ENCODE peak calls at places on chromosomes 7 and 10, in seven cellular contexts. K is A549; T is neuronal stem cell; C is GM23248; F is OCI-LY7; A is CD4-positive, alpha-beta memory T cell; X is H9. H is an unnamed sample.

GRCh38 chr10:132604686-132605085 is 67.1 kb downstream of the INPP5A start:
- DNase-seq in A (no peak), K (no peak), C (no peak), T (no peak), X (no peak), F (no peak), H (no peak)

GRCh38 chr7:42083284-42083683 is 153.7 kb downstream of the GLI3 start:
- DNase-seq in K (no peak), F (no peak), X (no peak), A (no peak), T (no peak), C (no peak), H (no peak)

GRCh38 chr7:66901941-66902843 is 18.8 kb upstream of the TMEM248 start:
- DNase-seq in A (no peak), K (no peak), C (no peak), T (no peak), F (no peak), X (peak; percentile 33), H (no peak)

GRCh38 chr10:128161031-128161430 is 34.8 kb upstream of the MKI67 start:
- DNase-seq in C (no peak), X (no peak), F (no peak), K (no peak), A (no peak), T (no peak), H (no peak)

GRCh38 chr7:44222074-44222473 is 21.3 kb downstream of the YKT6 start:
- DNase-seq in T (no peak), A (no peak), F (no peak), K (no peak), C (no peak), X (no peak), H (no peak)

GRCh38 chr10:124532106-124532641 is 70.6 kb downstream of the LHPP start:
- DNase-seq in X (peak; percentile 90), T (no peak), K (peak; percentile 56), F (peak; percentile 77), C (peak; percentile 28), A (no peak), H (peak; percentile 40)

GRCh38 chr10:47330366-47330765 is 8.1 kb downstream of the GDF2 start:
- DNase-seq in A (no peak), X (no peak), C (no peak), F (no peak), T (no peak), K (no peak), H (no peak)

GRCh38 chr7:157399086-157399687 is 62.4 kb downstream of the DNAJB6 start:
- DNase-seq in C (peak; percentile 17), T (no peak), K (no peak), F (no peak), X (no peak), A (no peak), H (no peak)

GRCh38 chr10:78199759-78200158 is 166.1 kb downstream of the RPS24 start:
- DNase-seq in F (no peak), X (no peak), A (no peak), T (no peak), K (no peak), C (no peak), H (peak; percentile 29)

GRCh38 chr10:6669269-6669859 is 89.3 kb upstream of the PRKCQ start:
- DNase-seq in K (peak; percentile 38), C (peak; percentile 68), X (no peak), T (peak; percentile 17), F (peak; percentile 60), A (peak; percentile 37), H (peak; percentile 10)

GRCh38 chr10:12241810-12242529 is 46.0 kb downstream of the CDC123 start:
- DNase-seq in C (no peak), X (no peak), F (no peak), K (no peak), A (no peak), T (no peak), H (no peak)

GRCh38 chr10:16586358-16587138 is 64.9 kb upstream of the C1QL3 start:
- DNase-seq in T (no peak), K (no peak), C (no peak), A (no peak), X (no peak), F (no peak), H (no peak)

GRCh38 chr7:17147409-17147808 is 151.0 kb upstream of the AHR start:
- DNase-seq in A (no peak), F (no peak), K (no peak), C (peak; percentile 72), T (no peak), X (no peak), H (no peak)

GRCh38 chr10:84537447-84537931 is 209.1 kb downstream of the CCSER2 start:
- DNase-seq in A (peak; percentile 44), T (peak; percentile 63), X (no peak), C (peak; percentile 83), F (peak; percentile 70), K (peak; percentile 67), H (no peak)

GRCh38 chr10:76647276-76647675 is 990.3 kb downstream of the KCNMA1 start:
- DNase-seq in T (no peak), F (no peak), C (peak; percentile 18), X (no peak), K (no peak), A (no peak), H (no peak)

GRCh38 chr7:104653870-104654401 is 325.5 kb downstream of the LHFPL3 start:
- DNase-seq in T (no peak), A (no peak), K (no peak), X (no peak), F (no peak), C (no peak), H (no peak)

GRCh38 chr7:128687131-128687530 is 15.0 kb downstream of the GARIN1A start:
- DNase-seq in X (no peak), F (no peak), K (no peak), C (peak; percentile 12), T (no peak), A (no peak), H (no peak)

GRCh38 chr7:33243319-33243881 is 114.0 kb downstream of the BBS9 start:
- DNase-seq in A (no peak), K (peak; percentile 36), X (no peak), C (peak; percentile 77), F (peak; percentile 24), T (peak; percentile 29), H (no peak)

GRCh38 chr10:25261110-25261509 is 86.3 kb downstream of the GPR158 start:
- DNase-seq in A (no peak), F (no peak), T (no peak), K (no peak), C (no peak), X (no peak), H (no peak)

GRCh38 chr10:90494183-90494582 is 363.7 kb downstream of the HTR7 start:
- DNase-seq in K (no peak), X (no peak), C (no peak), A (no peak), F (no peak), T (no peak), H (no peak)

GRCh38 chr10:100120550-100120949 is 38.9 kb upstream of the CPN1 start:
- DNase-seq in A (no peak), K (no peak), X (no peak), F (no peak), C (no peak), T (no peak), H (no peak)

GRCh38 chr7:99579956-99580777 is 17.9 kb upstream of the TMEM225B start:
- DNase-seq in F (no peak), T (peak; percentile 63), C (peak; percentile 59), X (peak; percentile 83), K (no peak), A (peak; percentile 59), H (no peak)

GRCh38 chr10:4129866-4130455 is 345.0 kb upstream of the KLF6 start:
- DNase-seq in K (no peak), A (no peak), F (no peak), X (no peak), T (no peak), C (no peak), H (no peak)

GRCh38 chr10:21180604-21181003 is 283.5 kb upstream of the NEBL start:
- DNase-seq in A (no peak), C (no peak), T (no peak), K (no peak), X (no peak), F (no peak), H (no peak)

GRCh38 chr7:17311952-17312351 is 13.5 kb downstream of the AHR start:
- DNase-seq in T (no peak), X (peak; percentile 53), F (no peak), A (no peak), K (no peak), C (peak; percentile 66), H (no peak)

GRCh38 chr7:92629779-92630178 is 39.6 kb upstream of the FAM133B start:
- DNase-seq in C (no peak), X (no peak), T (no peak), A (no peak), F (no peak), K (no peak), H (no peak)

GRCh38 chr7:92633211-92633906 is 43.2 kb upstream of the FAM133B start:
- DNase-seq in C (peak; percentile 96), A (peak; percentile 72), F (no peak), K (peak; percentile 30), X (no peak), T (no peak), H (peak; percentile 77)

GRCh38 chr7:92632791-92633190 is 42.6 kb upstream of the FAM133B start:
- DNase-seq in K (no peak), F (no peak), T (no peak), C (no peak), X (no peak), A (no peak), H (no peak)

GRCh38 chr7:92631067-92631829 is 41.1 kb upstream of the FAM133B start:
- DNase-seq in F (no peak), X (no peak), C (no peak), A (no peak), T (no peak), K (no peak), H (no peak)

GRCh38 chr7:92631830-92632487 is 41.8 kb upstream of the FAM133B start:
- DNase-seq in T (no peak), X (no peak), K (no peak), C (peak; percentile 13), F (no peak), A (no peak), H (no peak)
- H3K27ac ChIP-seq in T (no peak overlapping the region), X (no peak overlapping the region), K (no peak overlapping the region), C (peak overlapping the region; percentile 62), F (no peak overlapping the region), A (no peak overlapping the region), H (peak overlapping the region; percentile 71)

GRCh38 chr7:150963707-150964559 is 14.2 kb downstream of the KCNH2 start:
- DNase-seq in K (no peak), X (no peak), T (no peak), F (no peak), A (no peak), C (no peak), H (no peak)
- H3K27ac ChIP-seq in K (no peak overlapping the region), X (no peak overlapping the region), T (no peak overlapping the region), F (no peak overlapping the region), A (no peak overlapping the region), C (no peak overlapping the region), H (no peak overlapping the region)

DNA sequence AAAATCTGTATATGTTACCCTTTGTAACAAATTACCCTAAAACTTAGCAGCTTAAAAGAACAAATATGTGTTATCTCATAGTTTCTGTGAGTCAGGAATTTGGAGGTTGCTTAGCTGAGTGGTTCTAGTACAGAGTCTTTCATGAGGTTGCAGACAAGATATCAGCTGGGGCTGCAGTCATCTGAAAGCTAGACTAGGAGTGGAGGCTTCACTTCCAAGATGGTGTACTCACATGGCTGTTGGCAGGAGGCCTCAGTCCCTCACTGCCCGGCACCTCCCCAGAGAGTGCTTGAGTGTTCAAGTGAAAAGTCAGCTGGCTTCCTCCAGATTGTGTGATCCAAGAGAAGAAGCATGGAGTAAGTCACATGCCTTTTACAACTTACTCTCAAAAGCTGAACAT is 16.9 kb upstream of the GGCT start:
- DNase-seq in A (no peak), C (peak; percentile 76), K (no peak), X (no peak), T (no peak), F (no peak), H (no peak)
- H3K27ac ChIP-seq in A (no peak overlapping the region), C (peak overlapping the region; percentile 64), K (no peak overlapping the region), X (no peak overlapping the region), T (no peak overlapping the region), F (no peak overlapping the region), H (peak overlapping the region; percentile 94)

GRCh38 chr7:4706384-4707032 is 24.4 kb downstream of the FOXK1 start:
- DNase-seq in F (no peak), T (no peak), C (peak; percentile 62), X (peak; percentile 58), K (no peak), A (no peak), H (no peak)
- H3K27ac ChIP-seq in F (no peak overlapping the region), T (peak overlapping the region; percentile 72), C (peak overlapping the region; percentile 77), X (peak overlapping the region; percentile 70), K (no peak overlapping the region), A (no peak overlapping the region), H (no peak overlapping the region)

H was measured in epithelial cell of prostate.